ENCODE peak calls at places on chromosomes 16 and 17, in four cellular contexts. H, X, J and O are unnamed samples.

GRCh38 chr17:5355416-5356129 is 63.9 kb downstream of the NUP88 start:
- DNase-seq in H (peak), X (no peak), J (no peak), O (no peak)

GRCh38 chr16:31386157-31386984 is 6.8 kb upstream of the ITGAD start:
- DNase-seq in H (peak), X (peak), J (peak), O (peak)

GRCh38 chr17:75430159-75430748 is 24.8 kb upstream of the GRB2 start:
- DNase-seq in X (peak), J (peak), H (peak), O (no peak)

GRCh38 chr16:73171380-73171779 is 123.5 kb upstream of the ZFHX3 start:
- DNase-seq in H (no peak), J (no peak), X (no peak), O (peak)

GRCh38 chr17:49903523-49903922 is 55.7 kb upstream of the TAC4 start:
- DNase-seq in J (no peak), H (no peak), X (no peak), O (no peak)

GRCh38 chr17:41483991-41484826 is 3.3 kb upstream of the KRT35 start:
- DNase-seq in X (no peak), J (peak), H (no peak), O (no peak)

GRCh38 chr16:30183961-30184429 is 593 bp downstream of the CORO1A start:
- DNase-seq in H (no peak), J (no peak), X (no peak), O (no peak)

GRCh38 chr16:75251280-75252048 is at the start of gene BCAR1:
- DNase-seq in X (peak), H (peak), J (peak), O (peak)

GRCh38 chr17:64686705-64687104 is 24.6 kb upstream of the SMURF2 start:
- DNase-seq in H (no peak), X (no peak), J (no peak), O (no peak)

GRCh38 chr17:7971651-7972050 is 30.8 kb upstream of the GUCY2D start:
- DNase-seq in H (no peak), J (no peak), X (no peak), O (no peak)

GRCh38 chr17:72193395-72194106 is 72.7 kb downstream of the SOX9 start:
- DNase-seq in X (peak), J (peak), H (peak), O (no peak)

GRCh38 chr16:50245417-50246298 is 20.7 kb upstream of the ADCY7 start:
- DNase-seq in J (peak), H (peak), X (peak), O (peak)

GRCh38 chr16:87183647-87184046 is 133.5 kb downstream of the C16orf95 start:
- DNase-seq in X (no peak), H (no peak), J (no peak), O (no peak)

GRCh38 chr17:77174928-77175720 is 34.4 kb downstream of the SEC14L1 start:
- DNase-seq in X (no peak), J (no peak), H (no peak), O (no peak)

GRCh38 chr17:44191941-44192496 is 5.2 kb downstream of the TMUB2 start:
- DNase-seq in H (no peak), J (no peak), X (no peak), O (no peak)

GRCh38 chr16:89489040-89489721 is 1.2 kb downstream of the ANKRD11 start:
- DNase-seq in H (peak), X (peak), J (peak), O (peak)

GRCh38 chr17:9669551-9670008 is 24.3 kb downstream of the USP43 start:
- DNase-seq in H (no peak), X (peak), J (no peak), O (peak)

GRCh38 chr16:17286443-17286842 is 184.3 kb downstream of the XYLT1 start:
- DNase-seq in H (no peak), X (no peak), J (no peak), O (no peak)

GRCh38 chr17:78185981-78186688 is 717 bp downstream of the TK1 start:
- DNase-seq in H (no peak), J (no peak), X (no peak), O (no peak)

GRCh38 chr16:55001931-55002330 is 71.3 kb downstream of the IRX5 start:
- DNase-seq in H (peak), X (no peak), J (no peak), O (no peak)

GRCh38 chr16:12090162-12090552 is 113.6 kb downstream of the SNX29 start:
- DNase-seq in J (no peak), H (no peak), X (no peak), O (no peak)

GRCh38 chr16:48609453-48610023 is 442 bp downstream of the N4BP1 start:
- DNase-seq in X (peak), H (peak), J (peak), O (peak)

GRCh38 chr16:11202260-11203091 is 53.5 kb downstream of the SOCS1 start:
- DNase-seq in J (peak), X (no peak), H (no peak), O (peak)

GRCh38 chr17:19015428-19015827 is 10.9 kb upstream of the FAM83G start:
- DNase-seq in J (no peak), X (no peak), H (no peak), O (no peak)

GRCh38 chr16:47063011-47063724 is 80.6 kb downstream of the NETO2 start:
- DNase-seq in H (no peak), J (no peak), X (no peak), O (no peak)

GRCh38 chr17:7242717-7243576 is 698 bp upstream of the GABARAP start:
- DNase-seq in J (peak), X (peak), H (peak), O (peak)

GRCh38 chr16:3022208-3022696 is 1.5 kb downstream of the HCFC1R1 start:
- DNase-seq in X (peak), J (peak), H (peak), O (peak)

GRCh38 chr17:14346801-14347200 is 45.9 kb downstream of the HS3ST3B1 start:
- DNase-seq in X (no peak), J (no peak), H (no peak), O (no peak)

GRCh38 chr16:6146874-6147425 is 1049.4 kb upstream of the EEF2KMT start:
- DNase-seq in H (no peak), X (no peak), J (no peak), O (no peak)

GRCh38 chr16:6148361-6148760 is 1050.8 kb upstream of the EEF2KMT start:
- DNase-seq in X (no peak), H (no peak), J (no peak), O (no peak)

GRCh38 chr16:6144441-6144840 is 1046.8 kb upstream of the EEF2KMT start:
- DNase-seq in J (no peak), H (no peak), X (no peak), O (no peak)

GRCh38 chr16:6153901-6154300 is 1056.3 kb upstream of the EEF2KMT start:
- DNase-seq in H (no peak), J (no peak), X (no peak), O (no peak)

DNA sequence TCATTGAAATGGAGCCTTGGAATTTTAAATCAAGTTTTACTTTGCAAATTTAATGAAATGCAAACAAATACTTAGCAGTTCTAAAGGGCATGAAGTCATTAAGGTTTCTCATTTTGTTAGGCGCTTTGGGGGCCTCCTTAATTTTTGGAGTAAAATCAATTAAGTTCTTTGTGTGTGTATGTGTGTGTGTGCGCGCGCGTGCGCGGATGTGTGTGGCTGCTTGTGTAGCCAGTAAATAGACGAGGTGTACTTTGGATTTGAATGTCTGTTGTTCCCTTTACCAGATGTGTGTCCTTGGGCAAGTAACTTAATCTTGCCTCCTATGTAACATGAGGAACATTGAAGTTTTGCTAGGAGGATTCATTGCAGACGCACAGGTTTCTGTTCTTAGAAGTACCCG is 1051.4 kb upstream of the EEF2KMT start:
- DNase-seq in X (no peak), H (no peak), J (no peak), O (no peak)
- TF ChIP-seq CTCF in X (no peak), H (no peak), J (no peak), O (no peak)

GRCh38 chr16:67451061-67451703 is 20.3 kb downstream of the HSD11B2 start:
- DNase-seq in X (no peak), J (no peak), H (no peak), O (no peak)

GRCh38 chr16:67451704-67452435 is 20.9 kb downstream of the HSD11B2 start:
- DNase-seq in H (no peak), X (no peak), J (no peak), O (no peak)

GRCh38 chr16:67448580-67448979 is 17.7 kb downstream of the HSD11B2 start:
- DNase-seq in H (no peak), X (no peak), J (no peak), O (no peak)

GRCh38 chr16:67449328-67449727 is 18.4 kb downstream of the HSD11B2 start:
- DNase-seq in J (no peak), X (no peak), H (no peak), O (no peak)

DNA sequence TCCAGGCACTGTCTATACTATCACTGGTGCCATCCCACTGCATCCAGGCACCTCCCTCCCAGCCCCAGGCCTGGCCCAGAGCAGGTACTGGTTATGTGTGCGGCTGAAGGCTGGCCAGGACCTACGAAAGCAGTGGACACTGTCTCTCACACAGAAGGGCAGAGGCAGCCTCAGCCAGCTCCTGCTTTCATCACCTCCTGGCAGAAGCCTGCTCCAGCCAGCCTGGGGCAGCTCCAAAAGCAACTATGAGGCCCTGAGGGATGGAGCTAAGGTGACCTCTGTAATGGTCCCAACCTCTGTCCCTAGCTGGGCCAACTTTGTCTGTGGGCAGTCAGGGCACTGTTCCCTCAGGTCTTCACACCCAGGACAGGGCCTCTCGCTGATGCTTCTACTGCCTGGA is 18.8 kb downstream of the HSD11B2 start:
- DNase-seq in H (no peak), X (no peak), J (no peak), O (no peak)
- H3K27ac ChIP-seq in H (no peak), X (no peak), J (no peak), O (no peak)

GRCh38 chr17:48163809-48164208 is 56.2 kb downstream of the SNX11 start:
- DNase-seq in X (no peak), J (no peak), H (no peak), O (no peak)
- TF ChIP-seq CTCF in X (peak), J (no peak), H (peak), O (no peak)

GRCh38 chr16:57093845-57094564 is 1.6 kb downstream of the CPNE2 start:
- DNase-seq in H (no peak), X (no peak), J (no peak), O (no peak)
- H3K27ac ChIP-seq in H (no peak), X (no peak), J (no peak), O (peak)